ENCODE peak calls at places on chromosomes 7 and 10, in five cellular contexts. X is NT2/D1, N is GM12878, M is H1, I is HepG2. W is an unnamed sample.

GRCh38 chr7:28626629-28627262 is 214.4 kb downstream of the CREB5 start:
- DNase-seq in M (peak; percentile 81), I (peak; percentile 25), X (peak; percentile 54), N (no peak), W (peak; percentile 61)

GRCh38 chr7:93636276-93636675 is 61.8 kb upstream of the CALCR start:
- DNase-seq in M (no peak), X (no peak), N (no peak), I (no peak), W (no peak)

GRCh38 chr10:69955897-69956832 is 96.5 kb upstream of the MACROH2A2 start:
- DNase-seq in X (no peak), M (no peak), N (no peak), I (no peak), W (no peak)

GRCh38 chr7:80095545-80095944 is 39.1 kb upstream of the GNAI1 start:
- DNase-seq in M (no peak), N (no peak), I (no peak), X (no peak), W (no peak)

GRCh38 chr10:72275351-72276012 is 1.8 kb downstream of the DDIT4 start:
- DNase-seq in N (no peak), I (no peak), M (no peak), X (no peak), W (no peak)

GRCh38 chr7:36994456-36995112 is 270.3 kb upstream of the AOAH start:
- DNase-seq in M (no peak), I (no peak), X (no peak), N (no peak), W (no peak)

GRCh38 chr7:150959739-150960734 is 18.1 kb downstream of the KCNH2 start:
- DNase-seq in M (no peak), X (no peak), I (no peak), N (no peak), W (no peak)

GRCh38 chr10:93074597-93075368 is 1.1 kb downstream of the CYP26A1 start:
- DNase-seq in M (peak; percentile 82), I (no peak), N (no peak), X (no peak), W (no peak)

GRCh38 chr7:115005241-115005640 is 83.3 kb downstream of the MDFIC start:
- DNase-seq in I (no peak), N (no peak), M (no peak), X (no peak), W (no peak)

GRCh38 chr10:59381687-59382086 is 19.3 kb upstream of the FAM13C start:
- DNase-seq in M (no peak), I (no peak), N (no peak), X (no peak), W (no peak)

GRCh38 chr10:50501899-50502556 is 121.7 kb downstream of the SGMS1 start:
- DNase-seq in N (no peak), X (no peak), I (peak; percentile 90), M (no peak), W (no peak)

GRCh38 chr10:132643709-132644543 is 106.3 kb downstream of the INPP5A start:
- DNase-seq in X (no peak), N (no peak), M (no peak), I (no peak), W (no peak)

GRCh38 chr10:130466271-130466997 is 330.2 kb downstream of the GLRX3 start:
- DNase-seq in I (no peak), N (no peak), X (no peak), M (peak; percentile 7), W (no peak)

GRCh38 chr7:22732556-22733126 is 5.6 kb downstream of the IL6 start:
- DNase-seq in X (no peak), N (no peak), I (no peak), M (no peak), W (no peak)
- TF ChIP-seq SUZ12 in X (no peak), N (no peak), I (no peak), M (no peak), W (no peak)

GRCh38 chr7:146961617-146962016 is 845.0 kb downstream of the CNTNAP2 start:
- DNase-seq in X (no peak), N (no peak), M (no peak), I (no peak), W (peak; percentile 16)
- TF ChIP-seq SUZ12 in X (no peak), N (no peak), M (no peak), I (no peak), W (no peak)

GRCh38 chr10:113463777-113464176 is 89.1 kb upstream of the HABP2 start:
- DNase-seq in M (no peak), I (peak; percentile 5), N (no peak), X (no peak), W (no peak)
- TF ChIP-seq SUZ12 in M (no peak), I (no peak), N (no peak), X (no peak), W (no peak)

DNA sequence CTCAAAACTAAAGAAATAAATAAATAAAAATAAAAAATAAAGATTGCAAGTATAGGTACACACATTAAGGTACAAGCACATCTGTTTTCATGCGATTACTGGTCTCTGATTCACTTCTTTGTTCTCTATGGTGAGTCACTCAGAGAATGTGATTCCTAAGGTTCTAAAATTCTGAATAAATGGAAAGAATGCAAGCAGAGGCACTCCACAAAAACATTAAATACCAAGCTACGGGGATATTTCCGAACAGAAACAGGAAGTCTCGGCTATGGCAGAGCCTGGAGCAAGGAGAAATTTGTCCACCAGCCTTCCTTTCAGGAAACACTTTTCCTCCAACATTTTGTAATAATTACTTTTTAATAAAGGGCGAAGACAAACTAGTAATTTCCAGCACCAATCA is 1.4 kb downstream of the VOPP1 start:
- DNase-seq in M (no peak), X (no peak), I (peak; percentile 16), N (no peak), W (no peak)
- TF ChIP-seq SUZ12 in M (no peak), X (no peak), I (no peak), N (no peak), W (no peak)

DNA sequence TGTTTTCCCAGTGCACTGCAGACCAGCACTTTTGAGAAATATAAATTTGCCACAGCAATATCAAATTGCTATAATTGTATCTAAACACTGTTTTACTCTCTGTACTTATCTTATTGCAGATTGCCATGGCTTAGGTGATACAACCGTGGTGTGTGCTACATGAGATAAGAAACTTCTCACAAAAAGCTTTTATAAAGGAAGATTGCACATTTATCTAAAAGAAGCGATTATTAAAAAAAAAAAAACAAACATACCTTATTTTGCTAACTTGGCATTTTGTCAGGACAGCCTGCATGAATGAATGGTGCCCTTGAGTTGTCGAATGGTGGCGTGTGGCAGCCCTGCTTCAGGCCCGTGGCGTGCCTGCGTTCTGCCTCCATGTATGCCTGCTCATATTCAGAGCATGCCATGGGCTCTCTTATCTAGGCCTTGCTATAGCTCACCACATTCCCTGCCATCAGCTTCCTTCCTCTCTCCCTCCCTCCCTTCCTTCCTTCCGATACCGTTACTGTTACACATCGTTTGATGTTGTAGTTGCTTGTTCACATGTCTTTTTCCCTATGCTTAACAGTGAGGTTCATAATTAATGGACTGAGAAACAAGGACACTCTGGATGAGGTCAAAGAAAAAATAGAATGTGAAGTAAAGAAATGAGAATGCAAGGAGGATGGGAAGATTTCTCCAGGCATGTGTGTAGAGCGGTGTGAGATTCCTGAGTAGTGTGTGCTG is 34.9 kb downstream of the PRKAR2B start:
- DNase-seq in M (no peak), I (no peak), X (no peak), N (no peak), W (no peak)
- TF ChIP-seq SUZ12 in M (no peak), I (no peak), X (no peak), N (no peak), W (no peak)